ENCODE peak calls at places on chromosomes 5 and 9, in four cellular contexts. Z is aorta, C is tibial artery, B is pancreas. M is an unnamed sample. For H3K4me1, the result is how much of the 10 kb centered on the place peaks cover.

GRCh38 chr5:122300374-122300773 is 11.7 kb upstream of the SNCAIP start:
- DNase-seq in Z (no peak), C (no peak), B (no peak), M (no peak)

GRCh38 chr5:59209758-59210359 is 627.0 kb downstream of the RAB3C start:
- DNase-seq in Z (no peak), C (no peak), B (no peak), M (no peak)

GRCh38 chr9:20640331-20641187 is 18.3 kb upstream of the MLLT3 start:
- DNase-seq in Z (peak), C (no peak), B (peak), M (peak)

GRCh38 chr5:176743136-176743827 is 67.1 kb upstream of the UNC5A start:
- DNase-seq in Z (no peak), C (no peak), B (no peak), M (no peak)

GRCh38 chr9:105455836-105456475 is 8.1 kb downstream of the FSD1L start:
- DNase-seq in Z (no peak), C (no peak), B (no peak), M (no peak)

GRCh38 chr9:99474186-99474585 is 252.1 kb downstream of the SEC61B start:
- DNase-seq in Z (no peak), C (no peak), B (no peak), M (no peak)

GRCh38 chr5:32785639-32786216 is 74.6 kb downstream of the NPR3 start:
- DNase-seq in Z (no peak), C (no peak), B (no peak), M (no peak)

GRCh38 chr5:66344544-66344943 is 200.4 kb downstream of the SREK1 start:
- DNase-seq in Z (no peak), C (no peak), B (no peak), M (no peak)

GRCh38 chr9:128636024-128636390 is 20.6 kb downstream of the DYNC2I2 start:
- DNase-seq in Z (no peak), C (no peak), B (peak), M (peak)

GRCh38 chr9:105418588-105419108 is 29.2 kb upstream of the FSD1L start:
- DNase-seq in Z (no peak), C (no peak), B (no peak), M (no peak)

GRCh38 chr9:573551-574410 is 267.7 kb upstream of the DMRT1 start:
- DNase-seq in Z (no peak), C (no peak), B (peak), M (no peak)

GRCh38 chr5:67636091-67636490 is 439.5 kb upstream of the CD180 start:
- DNase-seq in Z (peak), C (peak), B (no peak), M (peak)

GRCh38 chr9:105150991-105151685 is 93.3 kb upstream of the SLC44A1 start:
- DNase-seq in Z (no peak), C (no peak), B (no peak), M (no peak)

GRCh38 chr5:78927657-78928282 is 57.3 kb downstream of the ARSB start:
- DNase-seq in Z (no peak), C (no peak), B (no peak), M (no peak)

GRCh38 chr5:157431544-157432200 is 28.3 kb upstream of the NIPAL4 start:
- DNase-seq in Z (no peak), C (no peak), B (no peak), M (no peak)

GRCh38 chr9:6712041-6712440 is 45.7 kb upstream of the KDM4C start:
- DNase-seq in Z (no peak), C (no peak), B (no peak), M (no peak)
- H3K4me1 ChIP-seq in Z (under half), C (under half), B (under half), M (under half)

GRCh38 chr9:81861644-81862043 is 66.6 kb upstream of the SPATA31D4 start:
- DNase-seq in Z (no peak), C (no peak), B (no peak), M (no peak)

GRCh38 chr9:81855538-81855937 is 72.7 kb upstream of the SPATA31D4 start:
- DNase-seq in Z (no peak), C (no peak), B (no peak), M (no peak)

GRCh38 chr9:81860581-81860980 is 67.6 kb upstream of the SPATA31D4 start:
- DNase-seq in Z (no peak), C (no peak), B (no peak), M (no peak)
- H3K4me1 ChIP-seq in Z (under half), C (under half), B (under half), M (under half)

DNA sequence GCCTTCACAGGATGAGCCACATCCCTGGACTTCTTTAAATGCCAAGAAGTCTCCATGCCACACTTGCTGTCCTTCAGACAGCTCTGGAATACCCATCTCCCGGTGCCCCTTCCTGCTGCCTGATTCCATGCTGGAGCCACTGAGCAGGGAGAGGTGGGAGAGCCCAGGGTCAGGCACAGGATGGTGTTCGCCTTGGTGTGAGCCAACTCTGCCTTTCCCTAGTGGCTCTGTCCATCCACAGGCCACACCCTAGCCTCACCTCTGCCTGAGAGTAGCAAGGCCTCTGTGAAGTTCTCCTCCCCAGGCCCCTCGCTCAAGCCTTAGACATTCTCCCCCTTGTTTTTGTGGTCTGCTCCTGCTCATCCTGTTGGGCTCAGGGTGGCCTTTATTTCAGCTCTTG is 54.2 kb upstream of the ANGPTL2 start:
- DNase-seq in Z (no peak), C (no peak), B (no peak), M (no peak)
- H3K4me1 ChIP-seq in Z (under half), C (under half), B (under half), M (under half)

DNA sequence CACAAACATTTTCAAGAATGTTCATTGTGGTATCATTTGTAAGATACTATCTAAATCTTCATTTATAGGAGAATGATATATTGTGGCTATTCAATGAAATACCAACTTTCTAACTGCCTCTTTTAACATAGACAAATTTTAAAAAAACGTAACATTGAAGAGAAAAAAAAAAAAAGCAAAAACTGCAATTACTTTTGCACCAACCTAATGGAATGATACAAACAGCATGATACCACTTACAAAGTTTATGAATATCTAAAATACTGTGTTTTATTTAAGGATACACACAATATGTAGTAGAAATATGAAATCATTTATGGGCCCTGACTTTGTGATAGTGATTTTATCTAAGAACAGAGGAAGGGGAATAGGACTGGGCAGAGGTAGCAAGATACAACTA is 24.1 kb downstream of the PSMD5 start:
- DNase-seq in Z (no peak), C (no peak), B (no peak), M (no peak)
- H3K4me1 ChIP-seq in Z (under half), C (under half), B (under half), M (under half)

M was measured in psoas muscle.